ENCODE peak calls at places on chromosomes 3 and 15, in six cellular contexts. F, M, T, H, R and G are unnamed samples.

GRCh38 chr3:5463986-5464385 is 276.5 kb downstream of the EDEM1 start:
- DNase-seq in F (no peak), M (no peak), T (no peak), H (no peak), R (no peak), G (no peak)

GRCh38 chr3:140427786-140428185 is 250.1 kb upstream of the TRIM42 start:
- DNase-seq in F (no peak), M (no peak), T (no peak), H (no peak), R (no peak), G (no peak)

GRCh38 chr3:153285194-153285641 is 123.2 kb downstream of the RAP2B start:
- DNase-seq in F (no peak), M (peak), T (no peak), H (no peak), R (no peak), G (no peak)

GRCh38 chr3:52406231-52406661 is 38.7 kb downstream of the SEMA3G start:
- DNase-seq in F (peak), M (no peak), T (no peak), H (no peak), R (peak), G (no peak)

GRCh38 chr15:37105795-37106333 is 5.5 kb upstream of the MEIS2 start:
- DNase-seq in F (no peak), M (no peak), T (peak), H (no peak), R (no peak), G (no peak)

GRCh38 chr3:116034071-116034470 is 410.8 kb downstream of the GAP43 start:
- DNase-seq in F (no peak), M (no peak), T (no peak), H (no peak), R (no peak), G (no peak)

GRCh38 chr3:3792391-3792790 is 6.8 kb upstream of the LRRN1 start:
- DNase-seq in F (no peak), M (no peak), T (no peak), H (no peak), R (no peak), G (no peak)

GRCh38 chr3:78570482-78570881 is 1197.3 kb downstream of the ROBO1 start:
- DNase-seq in F (no peak), M (no peak), T (no peak), H (no peak), R (no peak), G (no peak)

GRCh38 chr15:98549003-98549402 is 99.3 kb upstream of the IGF1R start:
- DNase-seq in F (no peak), M (no peak), T (no peak), H (no peak), R (no peak), G (no peak)

GRCh38 chr15:60408438-60409105 is 10.8 kb upstream of the ANXA2 start:
- DNase-seq in F (no peak), M (no peak), T (no peak), H (peak), R (no peak), G (no peak)

GRCh38 chr3:143763568-143764162 is 84.6 kb downstream of the SLC9A9 start:
- DNase-seq in F (no peak), M (peak), T (peak), H (no peak), R (no peak), G (no peak)

GRCh38 chr3:168096210-168096795 is 579 bp upstream of the GOLIM4 start:
- DNase-seq in F (peak), M (peak), T (peak), H (peak), R (peak), G (peak)

GRCh38 chr15:48273047-48273446 is 58.2 kb upstream of the DUT start:
- DNase-seq in F (no peak), M (no peak), T (no peak), H (no peak), R (no peak), G (no peak)

GRCh38 chr3:124688580-124689454 is 41.4 kb upstream of the UMPS start:
- DNase-seq in F (peak), M (peak), T (peak), H (peak), R (peak), G (peak)

GRCh38 chr3:122079524-122079923 is 24.4 kb downstream of the CD86 start:
- DNase-seq in F (no peak), M (no peak), T (no peak), H (no peak), R (no peak), G (no peak)

GRCh38 chr3:30689202-30689641 is 82.8 kb downstream of the TGFBR2 start:
- DNase-seq in F (no peak), M (peak), T (peak), H (no peak), R (peak), G (no peak)

GRCh38 chr3:171222995-171223394 is 196.5 kb upstream of the SLC2A2 start:
- DNase-seq in F (no peak), M (no peak), T (no peak), H (no peak), R (no peak), G (no peak)

GRCh38 chr3:16884084-16884747 is 539 bp upstream of the PLCL2 start:
- DNase-seq in F (peak), M (peak), T (no peak), H (peak), R (peak), G (peak)

GRCh38 chr3:8523041-8523440 is 21.4 kb downstream of the LMCD1 start:
- DNase-seq in F (no peak), M (no peak), T (no peak), H (no peak), R (no peak), G (no peak)

GRCh38 chr3:4835616-4836043 is 143.6 kb upstream of the BHLHE40 start:
- DNase-seq in F (no peak), M (no peak), T (peak), H (no peak), R (no peak), G (no peak)

GRCh38 chr15:61367953-61368352 is 138.9 kb upstream of the RORA start:
- DNase-seq in F (no peak), M (no peak), T (peak), H (no peak), R (no peak), G (no peak)

GRCh38 chr15:27512281-27513001 is 541.5 kb downstream of the GABRG3 start:
- DNase-seq in F (no peak), M (no peak), T (no peak), H (no peak), R (no peak), G (no peak)

GRCh38 chr15:82114660-82115059 is 68.8 kb upstream of the MEX3B start:
- DNase-seq in F (no peak), M (no peak), T (peak), H (no peak), R (no peak), G (no peak)

GRCh38 chr3:69204315-69204957 is 82.0 kb upstream of the LMOD3 start:
- DNase-seq in F (no peak), M (no peak), T (no peak), H (peak), R (no peak), G (no peak)

GRCh38 chr15:88124199-88124598 is 132.3 kb downstream of the NTRK3 start:
- DNase-seq in F (no peak), M (no peak), T (no peak), H (no peak), R (no peak), G (no peak)

GRCh38 chr3:69410301-69410700 is 24.4 kb upstream of the FRMD4B start:
- DNase-seq in F (peak), M (peak), T (peak), H (peak), R (no peak), G (peak)

GRCh38 chr3:139528281-139528680 is 11.3 kb downstream of the RBP1 start:
- DNase-seq in F (no peak), M (no peak), T (no peak), H (no peak), R (no peak), G (no peak)

GRCh38 chr15:68632101-68632500 is 53.3 kb downstream of the CORO2B start:
- DNase-seq in F (no peak), M (no peak), T (no peak), H (no peak), R (no peak), G (no peak)

GRCh38 chr3:56087460-56087859 is 380.8 kb downstream of the ERC2 start:
- DNase-seq in F (no peak), M (no peak), T (peak), H (no peak), R (no peak), G (no peak)

GRCh38 chr3:182651461-182651860 is 141.8 kb upstream of the ATP11B start:
- DNase-seq in F (no peak), M (no peak), T (no peak), H (no peak), R (no peak), G (no peak)

GRCh38 chr3:195213639-195214315 is 57.2 kb downstream of the XXYLT1 start:
- DNase-seq in F (no peak), M (no peak), T (no peak), H (no peak), R (no peak), G (no peak)

GRCh38 chr15:89400121-89400996 is 65.7 kb upstream of the POLG start:
- DNase-seq in F (no peak), M (no peak), T (peak), H (no peak), R (no peak), G (no peak)

GRCh38 chr3:49349617-49350114 is 8.5 kb downstream of the GPX1 start:
- DNase-seq in F (no peak), M (no peak), T (no peak), H (no peak), R (no peak), G (no peak)

GRCh38 chr15:53196235-53196634 is 406.1 kb upstream of the ONECUT1 start:
- DNase-seq in F (no peak), M (no peak), T (no peak), H (no peak), R (no peak), G (no peak)

GRCh38 chr3:10601131-10601856 is 95.9 kb upstream of the ATP2B2 start:
- DNase-seq in F (no peak), M (no peak), T (no peak), H (no peak), R (no peak), G (no peak)

GRCh38 chr3:189512039-189512438 is 119.2 kb upstream of the TP63 start:
- DNase-seq in F (no peak), M (no peak), T (no peak), H (peak), R (no peak), G (no peak)

GRCh38 chr15:77507911-77508310 is 87.2 kb downstream of the HMG20A start:
- DNase-seq in F (no peak), M (peak), T (no peak), H (no peak), R (peak), G (peak)

GRCh38 chr15:57537072-57537471 is 54.6 kb upstream of the MYZAP start:
- DNase-seq in F (no peak), M (peak), T (peak), H (no peak), R (no peak), G (peak)

GRCh38 chr3:132805071-132805470 is 82.9 kb upstream of the NPHP3 start:
- DNase-seq in F (no peak), M (no peak), T (no peak), H (no peak), R (no peak), G (no peak)

GRCh38 chr3:69212411-69213160 is 90.2 kb upstream of the LMOD3 start:
- DNase-seq in F (no peak), M (no peak), T (peak), H (no peak), R (no peak), G (no peak)